ENCODE peak calls at places on chromosomes 12 and 14, in ten cellular contexts. D is right cardiac atrium, H is IMR-90, G is uterus, T is mesendoderm, A is lower lobe of right lung, Z is H1, B is endodermal cell, I is ovary, P is heart right ventricle. X is an unnamed sample.

GRCh38 chr12:79525357-79525756 is 165.4 kb downstream of the PAWR start:
- DNase-seq in T (no peak), Z (no peak), D (no peak), A (no peak), G (no peak), B (no peak), P (no peak), I (no peak), H (no peak), X (no peak)

GRCh38 chr14:34845869-34846268 is 29.3 kb downstream of the BAZ1A start:
- DNase-seq in T (no peak), A (no peak), P (no peak), I (no peak), B (no peak), D (no peak), G (no peak), H (no peak), Z (no peak), X (no peak)

GRCh38 chr12:105321125-105321524 is 9.4 kb upstream of the C12orf75 start:
- DNase-seq in B (no peak), T (no peak), A (no peak), Z (no peak), G (no peak), H (no peak), I (no peak), D (no peak), P (no peak), X (no peak)

GRCh38 chr12:79687711-79688270 is 3.0 kb downstream of the PAWR start:
- DNase-seq in G (no peak), P (no peak), B (no peak), Z (no peak), T (no peak), D (no peak), I (no peak), A (no peak), H (peak), X (no peak)

GRCh38 chr12:30599631-30600030 is 96.0 kb downstream of the IPO8 start:
- DNase-seq in D (no peak), B (no peak), Z (no peak), H (peak), P (no peak), T (no peak), A (no peak), I (no peak), G (no peak), X (no peak)

GRCh38 chr12:83389237-83389996 is 702.7 kb downstream of the TMTC2 start:
- DNase-seq in P (peak), I (no peak), D (no peak), H (no peak), T (peak), G (no peak), A (peak), B (peak), Z (peak), X (peak)

GRCh38 chr12:2384533-2385328 is 331.9 kb downstream of the CACNA1C start:
- DNase-seq in P (no peak), Z (no peak), B (peak), A (no peak), T (peak), H (peak), I (no peak), D (peak), G (peak), X (no peak)

GRCh38 chr12:126926023-126926600 is 1340.9 kb upstream of the TMEM132C start:
- DNase-seq in Z (no peak), P (no peak), A (no peak), H (no peak), D (no peak), G (no peak), B (no peak), I (no peak), T (peak), X (no peak)

GRCh38 chr12:132549059-132549458 is 59.1 kb downstream of the FBRSL1 start:
- DNase-seq in P (no peak), T (no peak), A (no peak), Z (no peak), H (no peak), I (no peak), G (no peak), B (no peak), D (no peak), X (no peak)

GRCh38 chr12:55901881-55902490 is 25.7 kb downstream of the PYM1 start:
- DNase-seq in H (no peak), Z (no peak), G (no peak), I (no peak), P (no peak), B (no peak), D (no peak), A (no peak), T (no peak), X (no peak)

GRCh38 chr12:74537126-74537706 is 419 bp upstream of the ATXN7L3B start:
- DNase-seq in A (no peak), H (peak), P (no peak), D (no peak), Z (no peak), T (peak), I (no peak), G (no peak), B (no peak), X (no peak)

GRCh38 chr12:92614502-92614901 is 88.3 kb upstream of the PLEKHG7 start:
- DNase-seq in I (no peak), B (no peak), G (no peak), H (no peak), Z (no peak), P (no peak), D (no peak), T (no peak), A (no peak), X (no peak)

GRCh38 chr12:57377103-57377840 is 53.6 kb downstream of the R3HDM2 start:
- DNase-seq in P (no peak), H (no peak), A (no peak), I (no peak), Z (no peak), G (no peak), B (peak), D (no peak), T (peak), X (no peak)

GRCh38 chr14:99117671-99118045 is 154.3 kb downstream of the BCL11B start:
- DNase-seq in H (no peak), T (no peak), A (no peak), G (no peak), B (peak), D (no peak), I (no peak), P (no peak), Z (no peak), X (no peak)

GRCh38 chr14:58708004-58708403 is 70.2 kb downstream of the DACT1 start:
- DNase-seq in B (no peak), T (no peak), D (no peak), H (peak), A (no peak), G (no peak), I (no peak), P (no peak), Z (no peak), X (no peak)

GRCh38 chr14:94795372-94795771 is 25.5 kb upstream of the GSC start:
- DNase-seq in T (no peak), H (no peak), P (no peak), G (no peak), Z (no peak), A (no peak), D (no peak), I (no peak), B (no peak), X (no peak)

GRCh38 chr14:68245146-68246073 is 425.8 kb downstream of the RAD51B start:
- DNase-seq in I (peak), T (no peak), P (no peak), A (no peak), D (peak), B (no peak), H (peak), Z (no peak), G (peak), X (no peak)

GRCh38 chr12:93946542-93947150 is 201.7 kb upstream of the PLXNC1 start:
- DNase-seq in H (peak), B (peak), G (no peak), A (no peak), Z (no peak), P (no peak), D (no peak), I (no peak), T (peak), X (no peak)

GRCh38 chr12:94875525-94875924 is 128.0 kb downstream of the NDUFA12 start:
- DNase-seq in G (no peak), A (no peak), D (no peak), P (no peak), I (no peak), B (peak), Z (no peak), H (no peak), T (peak), X (no peak)

GRCh38 chr14:69501362-69501964 is 16.9 kb downstream of the PLEKHD1 start:
- DNase-seq in D (peak), P (peak), A (peak), Z (no peak), I (no peak), T (no peak), B (no peak), H (peak), G (no peak), X (no peak)

GRCh38 chr12:85280138-85280983 is at the start of gene ALX1:
- DNase-seq in Z (peak), H (peak), G (peak), A (peak), D (no peak), B (peak), T (peak), P (peak), I (no peak), X (no peak)

GRCh38 chr14:22564463-22564862 is 24.6 kb downstream of the DAD1 start:
- DNase-seq in P (no peak), Z (no peak), B (no peak), A (no peak), T (no peak), G (no peak), D (no peak), H (no peak), I (no peak), X (no peak)

GRCh38 chr12:27083861-27084271 is 1.5 kb upstream of the C12orf71 start:
- DNase-seq in I (no peak), P (no peak), Z (no peak), D (no peak), G (no peak), T (peak), H (peak), B (no peak), A (no peak), X (no peak)

GRCh38 chr12:49825360-49825970 is 2.7 kb downstream of the NCKAP5L start:
- DNase-seq in Z (no peak), P (no peak), G (no peak), T (no peak), B (peak), H (peak), A (peak), I (no peak), D (no peak), X (peak)

GRCh38 chr14:24078146-24078545 is 6.8 kb downstream of the CPNE6 start:
- DNase-seq in B (no peak), A (no peak), I (no peak), H (no peak), P (no peak), Z (no peak), D (no peak), T (peak), G (no peak), X (no peak)

GRCh38 chr14:26276757-26277156 is 321.1 kb downstream of the NOVA1 start:
- DNase-seq in A (no peak), Z (no peak), B (peak), D (no peak), I (no peak), T (peak), P (no peak), H (no peak), G (no peak), X (no peak)

DNA sequence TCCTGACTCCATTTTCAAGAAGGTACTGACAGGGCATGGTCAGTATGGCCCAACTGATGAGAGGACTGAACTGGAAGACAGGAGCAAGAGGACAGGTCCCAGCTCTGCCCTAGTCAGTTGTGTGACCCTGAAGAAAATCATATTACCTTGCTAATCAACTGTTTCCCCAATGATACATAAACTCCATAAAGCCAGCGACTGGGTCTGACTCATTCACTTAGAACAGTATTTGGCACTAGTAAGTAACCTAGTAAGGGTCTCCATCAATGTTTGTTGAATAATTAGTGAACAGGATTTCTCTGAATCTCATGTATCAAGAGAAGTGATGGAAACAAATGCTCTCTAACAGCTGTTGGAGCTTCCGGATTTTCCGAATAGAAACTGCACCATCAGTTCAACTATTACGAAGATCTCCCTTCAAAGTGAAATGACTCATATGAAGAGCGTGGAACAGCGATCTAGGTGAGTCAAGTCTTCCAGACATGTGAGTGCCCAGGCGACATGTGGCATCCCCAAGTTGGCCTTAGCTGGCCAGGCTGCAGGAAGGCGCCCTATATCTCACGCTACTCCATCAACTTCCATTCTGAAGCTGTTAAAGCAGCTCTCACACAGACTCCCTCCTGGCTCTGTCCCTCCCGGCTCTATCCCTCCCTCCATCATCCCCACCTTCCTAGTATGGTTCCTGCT is 94.5 kb downstream of the TTC7B start:
- DNase-seq in P (no peak), T (no peak), Z (peak), A (no peak), B (no peak), D (no peak), H (peak), I (no peak), G (no peak), X (no peak)
- H3K27ac ChIP-seq in P (no peak), T (no peak), Z (no peak), A (no peak), B (no peak), D (no peak), H (no peak), I (no peak), G (no peak), X (peak)

GRCh38 chr12:6279631-6280030 is 30.9 kb upstream of the PLEKHG6 start:
- DNase-seq in H (no peak), Z (no peak), P (no peak), D (no peak), A (peak), B (peak), G (no peak), I (no peak), T (no peak), X (no peak)
- H3K27ac ChIP-seq in H (peak), Z (no peak), P (peak), D (no peak), A (peak), B (no peak), G (peak), I (peak), T (peak), X (peak)

GRCh38 chr14:55731247-55731872 is 151.4 kb downstream of the KTN1 start:
- DNase-seq in T (no peak), G (no peak), P (no peak), Z (no peak), I (no peak), H (no peak), D (no peak), A (no peak), B (no peak), X (no peak)
- H3K27ac ChIP-seq in T (no peak), G (no peak), P (no peak), Z (no peak), I (no peak), H (no peak), D (no peak), A (no peak), B (no peak), X (no peak)

GRCh38 chr12:5493018-5493417 is 61.1 kb downstream of the NTF3 start:
- DNase-seq in I (no peak), T (peak), H (no peak), B (peak), D (no peak), P (no peak), G (no peak), Z (no peak), A (no peak), X (no peak)
- H3K27ac ChIP-seq in I (no peak), T (no peak), H (no peak), B (no peak), D (no peak), P (peak), G (no peak), Z (no peak), A (no peak), X (no peak)

DNA sequence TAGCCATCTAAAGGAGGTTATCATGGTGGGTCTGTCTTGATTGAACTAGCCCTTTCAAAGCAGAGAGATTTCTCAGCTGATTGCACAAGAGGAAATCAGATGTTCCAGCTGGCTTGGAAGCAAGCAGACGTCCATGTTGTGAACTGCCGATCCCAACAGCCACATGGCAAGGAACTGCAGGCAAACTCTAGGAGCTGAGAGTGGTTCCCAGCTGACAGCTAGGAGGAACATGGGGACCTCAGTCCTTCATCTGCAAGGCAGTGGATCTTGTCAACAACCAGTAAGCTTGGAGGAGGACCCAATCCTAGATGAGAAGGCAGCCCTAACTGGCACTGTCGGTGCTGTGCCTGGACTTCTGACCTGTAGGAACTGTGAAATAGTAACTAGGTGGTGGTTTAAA is 7.7 kb downstream of the ACVR1B start:
- DNase-seq in D (no peak), P (no peak), A (no peak), T (no peak), G (peak), Z (no peak), I (no peak), H (peak), B (peak), X (no peak)
- H3K27ac ChIP-seq in D (no peak), P (no peak), A (no peak), T (no peak), G (no peak), Z (no peak), I (no peak), H (peak), B (no peak), X (no peak)